ENCODE peak calls at places on chromosomes 1 and 21, in four cellular contexts. One of them, this sample, is unnamed.

GRCh38 chr1:12173631-12174121 is 6.9 kb downstream of the TNFRSF1B start:
- DNase-seq in mucosa of descending colon: peak
- DNase-seq in IMR-90: peak
- DNase-seq in HL-60: peak
- DNase-seq in this sample: no peak

GRCh38 chr1:54810144-54810942 is 9.2 kb upstream of the TTC22 start:
- DNase-seq in mucosa of descending colon: peak
- DNase-seq in IMR-90: peak
- DNase-seq in HL-60: peak
- DNase-seq in this sample: peak

GRCh38 chr21:26115899-26116298 is 54.7 kb downstream of the APP start:
- DNase-seq in mucosa of descending colon: no peak
- DNase-seq in IMR-90: peak
- DNase-seq in HL-60: no peak
- DNase-seq in this sample: peak

GRCh38 chr1:10510520-10511493 is 36.1 kb downstream of the PEX14 start:
- DNase-seq in mucosa of descending colon: peak
- DNase-seq in IMR-90: peak
- DNase-seq in HL-60: no peak
- DNase-seq in this sample: peak

GRCh38 chr1:90721210-90722194 is 4.4 kb upstream of the BARHL2 start:
- DNase-seq in mucosa of descending colon: peak
- DNase-seq in IMR-90: peak
- DNase-seq in HL-60: peak
- DNase-seq in this sample: peak

GRCh38 chr1:34753163-34753562 is 1.7 kb upstream of the GJB5 start:
- DNase-seq in mucosa of descending colon: no peak
- DNase-seq in IMR-90: no peak
- DNase-seq in HL-60: no peak
- DNase-seq in this sample: no peak

GRCh38 chr1:150065184-150065871 is 2.2 kb upstream of the VPS45 start:
- DNase-seq in mucosa of descending colon: no peak
- DNase-seq in IMR-90: peak
- DNase-seq in HL-60: no peak
- DNase-seq in this sample: peak

GRCh38 chr1:231934797-231935196 is 308.2 kb downstream of the DISC1 start:
- DNase-seq in mucosa of descending colon: no peak
- DNase-seq in IMR-90: peak
- DNase-seq in HL-60: no peak
- DNase-seq in this sample: no peak

GRCh38 chr1:201444792-201445191 is 23.3 kb upstream of the TNNI1 start:
- DNase-seq in mucosa of descending colon: no peak
- DNase-seq in IMR-90: no peak
- DNase-seq in HL-60: no peak
- DNase-seq in this sample: peak

GRCh38 chr21:37557261-37557950 is 190.8 kb downstream of the DYRK1A start:
- DNase-seq in mucosa of descending colon: no peak
- DNase-seq in IMR-90: no peak
- DNase-seq in HL-60: no peak
- DNase-seq in this sample: no peak

GRCh38 chr1:246450485-246451251 is 56.4 kb downstream of the SMYD3 start:
- DNase-seq in mucosa of descending colon: no peak
- DNase-seq in IMR-90: peak
- DNase-seq in HL-60: peak
- DNase-seq in this sample: peak

GRCh38 chr1:100866041-100866900 is 28.4 kb downstream of the EXTL2 start:
- DNase-seq in mucosa of descending colon: no peak
- DNase-seq in IMR-90: peak
- DNase-seq in HL-60: peak
- DNase-seq in this sample: peak

GRCh38 chr1:206992815-206993214 is 22.6 kb upstream of the FCAMR start:
- DNase-seq in mucosa of descending colon: no peak
- DNase-seq in IMR-90: no peak
- DNase-seq in HL-60: no peak
- DNase-seq in this sample: no peak

GRCh38 chr1:147717706-147718097 is 42.7 kb downstream of the GJA5 start:
- DNase-seq in mucosa of descending colon: peak
- DNase-seq in IMR-90: no peak
- DNase-seq in HL-60: peak
- DNase-seq in this sample: no peak

GRCh38 chr1:2256430-2257244 is 28.5 kb downstream of the SKI start:
- DNase-seq in mucosa of descending colon: peak
- DNase-seq in IMR-90: no peak
- DNase-seq in HL-60: no peak
- DNase-seq in this sample: no peak

GRCh38 chr1:14674030-14674429 is 75.5 kb downstream of the KAZN start:
- DNase-seq in mucosa of descending colon: no peak
- DNase-seq in IMR-90: no peak
- DNase-seq in HL-60: no peak
- DNase-seq in this sample: no peak

GRCh38 chr1:234921266-234922062 is 207.2 kb downstream of the TOMM20 start:
- DNase-seq in mucosa of descending colon: no peak
- DNase-seq in IMR-90: peak
- DNase-seq in HL-60: no peak
- DNase-seq in this sample: no peak

GRCh38 chr21:42564561-42564971 is 50.9 kb downstream of the SLC37A1 start:
- DNase-seq in mucosa of descending colon: peak
- DNase-seq in IMR-90: no peak
- DNase-seq in HL-60: no peak
- DNase-seq in this sample: no peak

GRCh38 chr1:53502641-53503432 is 43.6 kb downstream of the DMRTB1 start:
- DNase-seq in mucosa of descending colon: no peak
- DNase-seq in IMR-90: no peak
- DNase-seq in HL-60: no peak
- DNase-seq in this sample: no peak

GRCh38 chr1:214547747-214548146 is 3.7 kb downstream of the PTPN14 start:
- DNase-seq in mucosa of descending colon: no peak
- DNase-seq in IMR-90: no peak
- DNase-seq in HL-60: no peak
- DNase-seq in this sample: no peak

GRCh38 chr1:233631810-233632375 is 18.0 kb downstream of the KCNK1 start:
- DNase-seq in mucosa of descending colon: no peak
- DNase-seq in IMR-90: no peak
- DNase-seq in HL-60: no peak
- DNase-seq in this sample: no peak

GRCh38 chr1:83637009-83637408 is 361.9 kb downstream of the TTLL7 start:
- DNase-seq in mucosa of descending colon: no peak
- DNase-seq in IMR-90: no peak
- DNase-seq in HL-60: no peak
- DNase-seq in this sample: no peak

GRCh38 chr1:82141393-82141792 is 340.7 kb downstream of the ADGRL2 start:
- DNase-seq in mucosa of descending colon: no peak
- DNase-seq in IMR-90: no peak
- DNase-seq in HL-60: no peak
- DNase-seq in this sample: no peak

DNA sequence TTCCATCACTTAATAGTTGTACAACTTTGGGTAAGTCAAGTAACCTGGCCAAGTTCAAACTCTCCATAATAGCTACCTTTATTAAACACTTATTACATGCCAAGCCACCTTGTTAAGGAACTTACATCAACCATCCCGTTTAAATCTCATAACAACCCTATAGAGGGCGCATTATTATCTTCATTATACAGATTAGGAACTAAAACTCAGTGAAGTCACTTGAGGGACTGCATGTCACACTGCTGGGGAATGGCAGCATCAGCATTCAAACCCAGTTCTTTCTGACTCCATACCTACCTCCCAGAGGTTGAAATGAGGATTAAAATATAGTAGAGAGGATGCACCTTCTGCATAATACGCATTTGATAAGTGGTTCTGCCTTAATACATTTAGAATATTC is 47.1 kb upstream of the PLA2G2C start:
- DNase-seq in mucosa of descending colon: no peak
- DNase-seq in IMR-90: peak
- DNase-seq in HL-60: no peak
- DNase-seq in this sample: peak
- TF ChIP-seq CTCF in mucosa of descending colon: no peak
- TF ChIP-seq CTCF in IMR-90: peak
- TF ChIP-seq CTCF in HL-60: peak
- TF ChIP-seq CTCF in this sample: peak

DNA sequence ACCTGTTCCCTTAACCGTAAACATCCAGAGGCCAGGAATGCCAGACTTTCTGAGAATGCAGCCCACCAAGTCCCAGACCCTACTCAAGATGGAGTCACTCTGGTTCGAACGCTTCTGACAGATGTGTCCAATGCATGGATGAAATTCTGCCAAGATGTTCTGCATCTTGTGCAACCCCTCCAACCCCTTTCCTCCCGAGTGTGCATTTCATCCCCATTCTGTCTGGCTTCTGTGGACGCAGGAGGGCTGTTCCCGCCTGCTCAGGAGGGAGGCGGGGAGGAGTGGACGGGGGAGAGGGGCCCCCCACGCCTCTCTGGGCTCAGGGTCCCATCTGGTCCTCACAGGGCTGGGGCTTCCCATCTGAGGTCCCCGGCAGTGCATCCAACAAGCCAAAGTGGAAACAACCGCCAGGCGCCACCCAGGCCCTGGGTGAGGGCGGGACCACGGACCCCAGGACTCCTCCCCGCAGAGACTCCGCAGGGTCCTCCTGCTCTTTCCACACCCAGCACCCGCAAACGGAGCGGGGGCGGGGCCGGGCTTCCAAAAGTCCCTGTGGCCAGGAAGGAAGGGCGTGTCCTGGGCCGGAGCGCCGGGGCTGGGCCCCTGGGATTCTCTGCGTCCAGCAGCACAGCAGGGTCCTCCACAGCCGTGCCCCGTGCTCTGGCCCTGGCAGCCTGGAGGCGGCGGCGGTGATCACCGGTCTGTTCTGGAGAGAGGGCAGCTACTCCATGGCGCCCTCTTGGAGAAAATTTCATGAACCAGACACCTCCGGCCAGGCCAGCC is 27.7 kb upstream of the SUMO3 start:
- DNase-seq in mucosa of descending colon: peak
- DNase-seq in IMR-90: peak
- DNase-seq in HL-60: peak
- DNase-seq in this sample: peak
- H3K4me3 ChIP-seq in mucosa of descending colon: no peak
- H3K4me3 ChIP-seq in IMR-90: peak
- H3K4me3 ChIP-seq in HL-60: peak
- H3K4me3 ChIP-seq in this sample: peak

GRCh38 chr1:44002165-44002564 is 10.8 kb downstream of the CCDC24 start:
- DNase-seq in mucosa of descending colon: no peak
- DNase-seq in IMR-90: no peak
- DNase-seq in HL-60: no peak
- DNase-seq in this sample: no peak

GRCh38 chr1:44000266-44000665 is 8.9 kb downstream of the CCDC24 start:
- DNase-seq in mucosa of descending colon: no peak
- DNase-seq in IMR-90: no peak
- DNase-seq in HL-60: no peak
- DNase-seq in this sample: no peak

GRCh38 chr1:43997979-43998378 is 6.6 kb downstream of the CCDC24 start:
- DNase-seq in mucosa of descending colon: no peak
- DNase-seq in IMR-90: no peak
- DNase-seq in HL-60: no peak
- DNase-seq in this sample: no peak

GRCh38 chr1:43999455-43999854 is 8.1 kb downstream of the CCDC24 start:
- DNase-seq in mucosa of descending colon: no peak
- DNase-seq in IMR-90: no peak
- DNase-seq in HL-60: no peak
- DNase-seq in this sample: no peak

GRCh38 chr1:44002606-44003157 is 11.3 kb downstream of the CCDC24 start:
- DNase-seq in mucosa of descending colon: no peak
- DNase-seq in IMR-90: no peak
- DNase-seq in HL-60: no peak
- DNase-seq in this sample: no peak
- TF ChIP-seq CTCF in mucosa of descending colon: no peak
- TF ChIP-seq CTCF in IMR-90: no peak
- TF ChIP-seq CTCF in HL-60: no peak
- TF ChIP-seq CTCF in this sample: peak

GRCh38 chr1:52427152-52427551 is 22.8 kb downstream of the PRPF38A start:
- DNase-seq in mucosa of descending colon: no peak
- DNase-seq in IMR-90: no peak
- DNase-seq in HL-60: no peak
- DNase-seq in this sample: no peak
- H3K4me3 ChIP-seq in mucosa of descending colon: no peak
- H3K4me3 ChIP-seq in IMR-90: no peak
- H3K4me3 ChIP-seq in HL-60: no peak
- H3K4me3 ChIP-seq in this sample: no peak